ENCODE peak calls at places on chromosomes 4 and X, in nine cellular contexts. One of them, this sample, is unnamed.

GRCh38 chr4:105624530-105624929 is 72.1 kb downstream of the ARHGEF38 start:
- DNase-seq in cardiac muscle cell: no peak
- DNase-seq in neural progenitor cell: no peak
- DNase-seq in Peyer's patch: no peak
- DNase-seq in AG04450: no peak
- DNase-seq in HCT116: no peak
- DNase-seq in dorsolateral prefrontal cortex: no peak
- DNase-seq in RWPE2: no peak
- DNase-seq in esophagus squamous epithelium: no peak
- DNase-seq in this sample: no peak

GRCh38 chr4:130238121-130238520 is 1142.2 kb downstream of the C4orf33 start:
- DNase-seq in cardiac muscle cell: no peak
- DNase-seq in neural progenitor cell: no peak
- DNase-seq in Peyer's patch: no peak
- DNase-seq in AG04450: no peak
- DNase-seq in HCT116: no peak
- DNase-seq in dorsolateral prefrontal cortex: no peak
- DNase-seq in RWPE2: no peak
- DNase-seq in esophagus squamous epithelium: no peak
- DNase-seq in this sample: no peak

GRCh38 chrX:103584606-103585005 is 709 bp upstream of the TCEAL4 start:
- DNase-seq in cardiac muscle cell: no peak
- DNase-seq in neural progenitor cell: peak; percentile 12
- DNase-seq in Peyer's patch: no peak
- DNase-seq in AG04450: no peak
- DNase-seq in HCT116: no peak
- DNase-seq in dorsolateral prefrontal cortex: no peak
- DNase-seq in RWPE2: no peak
- DNase-seq in esophagus squamous epithelium: no peak
- DNase-seq in this sample: no peak

GRCh38 chrX:30881797-30882196 is 7.3 kb downstream of the TAB3 start:
- DNase-seq in cardiac muscle cell: no peak
- DNase-seq in neural progenitor cell: no peak
- DNase-seq in Peyer's patch: no peak
- DNase-seq in AG04450: no peak
- DNase-seq in HCT116: no peak
- DNase-seq in dorsolateral prefrontal cortex: no peak
- DNase-seq in RWPE2: no peak
- DNase-seq in esophagus squamous epithelium: no peak
- DNase-seq in this sample: no peak

GRCh38 chr4:112029642-112030235 is 115.5 kb upstream of the FAM241A start:
- DNase-seq in cardiac muscle cell: no peak
- DNase-seq in neural progenitor cell: peak; percentile 14
- DNase-seq in Peyer's patch: no peak
- DNase-seq in AG04450: no peak
- DNase-seq in HCT116: no peak
- DNase-seq in dorsolateral prefrontal cortex: no peak
- DNase-seq in RWPE2: no peak
- DNase-seq in esophagus squamous epithelium: no peak
- DNase-seq in this sample: no peak

GRCh38 chrX:41922125-41922521 is 1.2 kb downstream of the CASK start:
- DNase-seq in cardiac muscle cell: peak; percentile 43
- DNase-seq in neural progenitor cell: peak; percentile 8
- DNase-seq in Peyer's patch: no peak
- DNase-seq in AG04450: no peak
- DNase-seq in HCT116: no peak
- DNase-seq in dorsolateral prefrontal cortex: no peak
- DNase-seq in RWPE2: no peak
- DNase-seq in esophagus squamous epithelium: no peak
- DNase-seq in this sample: no peak

GRCh38 chr4:764405-765169 is 59.0 kb downstream of the PCGF3 start:
- DNase-seq in cardiac muscle cell: no peak
- DNase-seq in neural progenitor cell: no peak
- DNase-seq in Peyer's patch: no peak
- DNase-seq in AG04450: no peak
- DNase-seq in HCT116: no peak
- DNase-seq in dorsolateral prefrontal cortex: no peak
- DNase-seq in RWPE2: no peak
- DNase-seq in esophagus squamous epithelium: no peak
- DNase-seq in this sample: no peak

GRCh38 chr4:38805530-38806145 is 1.0 kb upstream of the TLR1 start:
- DNase-seq in cardiac muscle cell: no peak
- DNase-seq in neural progenitor cell: no peak
- DNase-seq in Peyer's patch: peak; percentile 70
- DNase-seq in AG04450: no peak
- DNase-seq in HCT116: no peak
- DNase-seq in dorsolateral prefrontal cortex: no peak
- DNase-seq in RWPE2: no peak
- DNase-seq in esophagus squamous epithelium: no peak
- DNase-seq in this sample: no peak

DNA sequence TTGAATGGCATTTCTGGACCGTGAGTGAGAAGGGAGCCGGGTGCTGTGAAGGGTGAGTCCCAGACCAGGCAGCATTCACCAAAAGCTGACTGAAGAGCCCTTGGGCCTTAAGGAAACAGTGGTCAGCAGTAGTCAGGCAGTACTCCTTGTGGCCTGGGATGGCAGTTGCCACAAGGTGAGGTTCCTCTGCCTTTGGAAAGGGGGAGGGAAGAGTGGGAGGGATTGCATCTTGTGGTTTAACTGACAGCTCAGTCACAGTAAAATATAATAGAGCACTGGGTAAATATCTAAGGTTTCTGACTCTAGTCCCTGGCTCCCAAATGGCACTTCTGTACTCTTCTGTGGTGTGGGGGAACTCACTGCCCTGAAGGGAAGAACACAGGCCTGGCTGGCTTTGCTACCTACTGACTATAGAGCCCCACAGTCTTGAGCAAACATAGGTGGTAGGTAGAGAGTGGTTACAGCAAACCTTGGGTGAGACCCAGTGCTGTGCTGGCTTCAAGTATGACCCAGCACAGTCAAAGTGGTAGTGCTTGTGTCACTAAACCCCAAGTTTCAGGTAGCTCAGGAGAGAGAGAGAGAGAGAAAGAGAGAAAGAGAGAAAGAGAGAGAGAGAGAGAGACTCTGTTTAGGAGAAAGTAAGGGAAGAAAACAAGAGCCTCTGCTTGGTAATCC is 154.2 kb downstream of the TEX11 start:
- DNase-seq in cardiac muscle cell: no peak
- DNase-seq in neural progenitor cell: no peak
- DNase-seq in Peyer's patch: no peak
- DNase-seq in AG04450: no peak
- DNase-seq in HCT116: no peak
- DNase-seq in dorsolateral prefrontal cortex: no peak
- DNase-seq in RWPE2: no peak
- DNase-seq in esophagus squamous epithelium: no peak
- DNase-seq in this sample: no peak
- TF ChIP-seq CTCF in cardiac muscle cell: no peak
- TF ChIP-seq CTCF in neural progenitor cell: no peak
- TF ChIP-seq CTCF in Peyer's patch: no peak
- TF ChIP-seq CTCF in AG04450: no peak
- TF ChIP-seq CTCF in HCT116: no peak
- TF ChIP-seq CTCF in dorsolateral prefrontal cortex: no peak
- TF ChIP-seq CTCF in RWPE2: no peak
- TF ChIP-seq CTCF in esophagus squamous epithelium: no peak
- TF ChIP-seq CTCF in this sample: no peak

GRCh38 chr4:92304636-92305035 is 870 bp downstream of the GRID2 start:
- DNase-seq in cardiac muscle cell: peak; percentile 20
- DNase-seq in neural progenitor cell: peak; percentile 43
- DNase-seq in Peyer's patch: no peak
- DNase-seq in AG04450: no peak
- DNase-seq in HCT116: no peak
- DNase-seq in dorsolateral prefrontal cortex: no peak
- DNase-seq in RWPE2: no peak
- DNase-seq in esophagus squamous epithelium: no peak
- DNase-seq in this sample: no peak

GRCh38 chr4:92303621-92304027 is at the start of gene GRID2:
- DNase-seq in cardiac muscle cell: peak; percentile 62
- DNase-seq in neural progenitor cell: peak; percentile 75
- DNase-seq in Peyer's patch: no peak
- DNase-seq in AG04450: no peak
- DNase-seq in HCT116: peak; percentile 7
- DNase-seq in dorsolateral prefrontal cortex: peak; percentile 48
- DNase-seq in RWPE2: peak; percentile 43
- DNase-seq in esophagus squamous epithelium: no peak
- DNase-seq in this sample: no peak

GRCh38 chr4:92305878-92306520 is 2.2 kb downstream of the GRID2 start:
- DNase-seq in cardiac muscle cell: peak; percentile 37
- DNase-seq in neural progenitor cell: peak; percentile 55
- DNase-seq in Peyer's patch: no peak
- DNase-seq in AG04450: no peak
- DNase-seq in HCT116: no peak
- DNase-seq in dorsolateral prefrontal cortex: no peak
- DNase-seq in RWPE2: no peak
- DNase-seq in esophagus squamous epithelium: no peak
- DNase-seq in this sample: no peak

GRCh38 chr4:92305148-92305877 is 1.5 kb downstream of the GRID2 start:
- DNase-seq in cardiac muscle cell: peak; percentile 87
- DNase-seq in neural progenitor cell: peak; percentile 94
- DNase-seq in Peyer's patch: no peak
- DNase-seq in AG04450: no peak
- DNase-seq in HCT116: peak; percentile 22
- DNase-seq in dorsolateral prefrontal cortex: peak; percentile 72
- DNase-seq in RWPE2: peak; percentile 74
- DNase-seq in esophagus squamous epithelium: no peak
- DNase-seq in this sample: no peak

DNA sequence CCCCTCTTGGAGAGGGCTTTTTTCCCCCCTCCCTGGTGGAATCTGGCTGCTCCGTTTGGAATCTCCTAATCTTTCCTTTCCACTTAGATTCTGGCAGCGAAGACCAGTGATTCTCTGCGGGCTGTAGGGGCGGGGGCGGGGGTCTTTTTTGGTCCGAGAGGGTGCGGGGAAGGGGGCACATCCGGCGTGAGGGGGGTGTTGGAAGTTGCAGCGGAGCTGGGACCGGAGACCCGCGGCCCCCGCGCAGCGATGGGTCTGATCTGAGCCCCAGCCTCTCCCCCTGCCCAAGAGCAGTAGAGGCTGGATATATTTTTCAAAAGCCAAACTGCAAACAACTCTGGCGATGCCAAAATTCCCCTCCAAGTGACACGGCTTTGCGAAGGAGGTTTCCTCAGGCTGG is 307 bp downstream of the GRID2 start:
- DNase-seq in cardiac muscle cell: peak; percentile 9
- DNase-seq in neural progenitor cell: peak; percentile 30
- DNase-seq in Peyer's patch: no peak
- DNase-seq in AG04450: no peak
- DNase-seq in HCT116: no peak
- DNase-seq in dorsolateral prefrontal cortex: no peak
- DNase-seq in RWPE2: no peak
- DNase-seq in esophagus squamous epithelium: no peak
- DNase-seq in this sample: no peak
- H3K4me3 ChIP-seq in cardiac muscle cell: peak overlapping the region; percentile 47
- H3K4me3 ChIP-seq in neural progenitor cell: peak overlapping the region; percentile 61
- H3K4me3 ChIP-seq in Peyer's patch: no peak overlapping the region
- H3K4me3 ChIP-seq in AG04450: peak overlapping the region; percentile 38
- H3K4me3 ChIP-seq in HCT116: peak overlapping the region; percentile 53
- H3K4me3 ChIP-seq in dorsolateral prefrontal cortex: peak overlapping the region; percentile 74
- H3K4me3 ChIP-seq in RWPE2: peak overlapping the region; percentile 4
- H3K4me3 ChIP-seq in esophagus squamous epithelium: peak overlapping the region; percentile 46
- H3K4me3 ChIP-seq in this sample: no peak overlapping the region

GRCh38 chr4:174244441-174244840 is 39.0 kb downstream of the FBXO8 start:
- DNase-seq in cardiac muscle cell: no peak
- DNase-seq in neural progenitor cell: no peak
- DNase-seq in Peyer's patch: no peak
- DNase-seq in AG04450: no peak
- DNase-seq in HCT116: no peak
- DNase-seq in dorsolateral prefrontal cortex: no peak
- DNase-seq in RWPE2: no peak
- DNase-seq in esophagus squamous epithelium: no peak
- DNase-seq in this sample: no peak

GRCh38 chr4:174245714-174246113 is 37.8 kb downstream of the FBXO8 start:
- DNase-seq in cardiac muscle cell: no peak
- DNase-seq in neural progenitor cell: no peak
- DNase-seq in Peyer's patch: no peak
- DNase-seq in AG04450: no peak
- DNase-seq in HCT116: no peak
- DNase-seq in dorsolateral prefrontal cortex: no peak
- DNase-seq in RWPE2: no peak
- DNase-seq in esophagus squamous epithelium: no peak
- DNase-seq in this sample: no peak

GRCh38 chr4:174236359-174236758 is 47.1 kb downstream of the FBXO8 start:
- DNase-seq in cardiac muscle cell: no peak
- DNase-seq in neural progenitor cell: no peak
- DNase-seq in Peyer's patch: no peak
- DNase-seq in AG04450: no peak
- DNase-seq in HCT116: no peak
- DNase-seq in dorsolateral prefrontal cortex: no peak
- DNase-seq in RWPE2: no peak
- DNase-seq in esophagus squamous epithelium: no peak
- DNase-seq in this sample: no peak

DNA sequence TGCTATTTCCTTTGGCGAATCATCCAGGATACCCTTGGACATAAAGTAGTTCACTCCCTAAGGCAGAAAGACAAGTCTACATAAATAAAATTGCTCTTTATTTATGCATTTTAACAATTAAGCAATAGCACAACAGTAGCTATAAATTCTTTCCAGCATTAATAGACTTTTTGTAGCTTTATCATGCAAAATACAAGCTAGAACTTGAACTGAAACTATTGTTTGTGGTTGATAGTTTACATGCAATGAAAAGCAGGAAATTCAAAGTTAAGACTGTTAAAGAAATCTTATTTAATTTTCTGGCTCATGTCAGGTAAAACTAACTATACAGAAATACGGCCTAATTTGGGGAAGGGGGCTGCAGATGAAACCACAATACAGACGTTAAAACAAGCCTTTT is 42.3 kb downstream of the FBXO8 start:
- DNase-seq in cardiac muscle cell: no peak
- DNase-seq in neural progenitor cell: no peak
- DNase-seq in Peyer's patch: no peak
- DNase-seq in AG04450: no peak
- DNase-seq in HCT116: no peak
- DNase-seq in dorsolateral prefrontal cortex: no peak
- DNase-seq in RWPE2: no peak
- DNase-seq in esophagus squamous epithelium: no peak
- DNase-seq in this sample: no peak
- H3K27me3 ChIP-seq in cardiac muscle cell: no peaks in the 10 kb centered on the region
- H3K27me3 ChIP-seq in neural progenitor cell: no peaks in the 10 kb centered on the region
- H3K27me3 ChIP-seq in Peyer's patch: no peaks in the 10 kb centered on the region
- H3K27me3 ChIP-seq in AG04450: no peaks in the 10 kb centered on the region
- H3K27me3 ChIP-seq in HCT116: no peaks in the 10 kb centered on the region
- H3K27me3 ChIP-seq in dorsolateral prefrontal cortex: no peaks in the 10 kb centered on the region
- H3K27me3 ChIP-seq in RWPE2: no peaks in the 10 kb centered on the region
- H3K27me3 ChIP-seq in esophagus squamous epithelium: no peaks in the 10 kb centered on the region
- H3K27me3 ChIP-seq in this sample: no peaks in the 10 kb centered on the region

GRCh38 chr4:104351696-104352095 is 143.0 kb downstream of the CXXC4 start:
- DNase-seq in cardiac muscle cell: no peak
- DNase-seq in neural progenitor cell: no peak
- DNase-seq in Peyer's patch: no peak
- DNase-seq in AG04450: no peak
- DNase-seq in HCT116: no peak
- DNase-seq in dorsolateral prefrontal cortex: no peak
- DNase-seq in RWPE2: no peak
- DNase-seq in esophagus squamous epithelium: no peak
- DNase-seq in this sample: no peak

GRCh38 chr4:104353481-104353880 is 141.2 kb downstream of the CXXC4 start:
- DNase-seq in cardiac muscle cell: no peak
- DNase-seq in neural progenitor cell: no peak
- DNase-seq in Peyer's patch: no peak
- DNase-seq in AG04450: no peak
- DNase-seq in HCT116: no peak
- DNase-seq in dorsolateral prefrontal cortex: no peak
- DNase-seq in RWPE2: no peak
- DNase-seq in esophagus squamous epithelium: no peak
- DNase-seq in this sample: no peak

GRCh38 chr4:104352211-104352610 is 142.5 kb downstream of the CXXC4 start:
- DNase-seq in cardiac muscle cell: no peak
- DNase-seq in neural progenitor cell: peak; percentile 17
- DNase-seq in Peyer's patch: no peak
- DNase-seq in AG04450: no peak
- DNase-seq in HCT116: no peak
- DNase-seq in dorsolateral prefrontal cortex: no peak
- DNase-seq in RWPE2: no peak
- DNase-seq in esophagus squamous epithelium: no peak
- DNase-seq in this sample: no peak
- TF ChIP-seq CTCF in cardiac muscle cell: no peak
- TF ChIP-seq CTCF in neural progenitor cell: peak; percentile 45
- TF ChIP-seq CTCF in Peyer's patch: no peak
- TF ChIP-seq CTCF in AG04450: no peak
- TF ChIP-seq CTCF in HCT116: no peak
- TF ChIP-seq CTCF in dorsolateral prefrontal cortex: no peak
- TF ChIP-seq CTCF in RWPE2: no peak
- TF ChIP-seq CTCF in esophagus squamous epithelium: no peak
- TF ChIP-seq CTCF in this sample: no peak

This sample was measured in BJ.